ENCODE peak calls at places on chromosomes 13 and 19, in six cellular contexts. D, H, T, F, P and M are unnamed samples.

GRCh38 chr19:17794731-17795494 is at the start of gene B3GNT3:
- DNase-seq in D (peak; percentile 81), H (peak; percentile 34), T (peak; percentile 81), F (no peak), P (peak; percentile 58), M (peak; percentile 79)

GRCh38 chr19:53532362-53532761 is 5.6 kb upstream of the ZNF331 start:
- DNase-seq in D (no peak), H (no peak), T (no peak), F (no peak), P (no peak), M (no peak)

GRCh38 chr13:25114220-25114619 is 18.3 kb downstream of the PABPC3 start:
- DNase-seq in D (no peak), H (peak; percentile 37), T (peak; percentile 87), F (peak; percentile 70), P (peak; percentile 82), M (no peak)

GRCh38 chr19:50377051-50377441 is 789 bp downstream of the NR1H2 start:
- DNase-seq in D (no peak), H (no peak), T (peak; percentile 83), F (peak; percentile 63), P (no peak), M (no peak)

GRCh38 chr13:93505104-93505952 is 278.7 kb downstream of the GPC6 start:
- DNase-seq in D (no peak), H (no peak), T (no peak), F (no peak), P (peak; percentile 73), M (no peak)

GRCh38 chr19:18896421-18896841 is 473 bp upstream of the CERS1 start:
- DNase-seq in D (peak; percentile 81), H (no peak), T (peak; percentile 69), F (no peak), P (no peak), M (no peak)

GRCh38 chr13:49622174-49622946 is 5.9 kb upstream of the ARL11 start:
- DNase-seq in D (no peak), H (no peak), T (no peak), F (no peak), P (peak; percentile 57), M (no peak)

GRCh38 chr19:10368101-10368803 is 12.1 kb downstream of the TYK2 start:
- DNase-seq in D (no peak), H (no peak), T (peak; percentile 45), F (no peak), P (no peak), M (no peak)

GRCh38 chr13:86080340-86080995 is 281.2 kb upstream of the SLITRK6 start:
- DNase-seq in D (no peak), H (no peak), T (no peak), F (no peak), P (no peak), M (no peak)

GRCh38 chr13:112204881-112205327 is 138.0 kb downstream of the SOX1 start:
- DNase-seq in D (no peak), H (peak; percentile 32), T (peak; percentile 69), F (no peak), P (no peak), M (no peak)

GRCh38 chr19:31304877-31305312 is 44.3 kb downstream of the TSHZ3 start:
- DNase-seq in D (no peak), H (no peak), T (no peak), F (no peak), P (peak; percentile 57), M (no peak)

GRCh38 chr13:64338671-64339070 is 2891.5 kb downstream of the PCDH9 start:
- DNase-seq in D (no peak), H (no peak), T (no peak), F (no peak), P (no peak), M (no peak)

GRCh38 chr19:17184381-17184841 is 30.7 kb upstream of the USE1 start:
- DNase-seq in D (no peak), H (no peak), T (no peak), F (no peak), P (no peak), M (no peak)

GRCh38 chr13:110616103-110617101 is 1.1 kb downstream of the NAXD start:
- DNase-seq in D (no peak), H (no peak), T (peak; percentile 69), F (no peak), P (peak; percentile 38), M (no peak)

GRCh38 chr19:39070888-39071287 is 13.3 kb upstream of the ACP7 start:
- DNase-seq in D (no peak), H (no peak), T (no peak), F (no peak), P (no peak), M (no peak)

GRCh38 chr13:29292045-29292444 is 303.4 kb downstream of the SLC7A1 start:
- DNase-seq in D (no peak), H (no peak), T (no peak), F (no peak), P (no peak), M (no peak)

GRCh38 chr19:39558623-39559117 is 18.7 kb upstream of the EID2 start:
- DNase-seq in D (no peak), H (no peak), T (no peak), F (no peak), P (no peak), M (no peak)

GRCh38 chr13:90891329-90891728 is 456.2 kb upstream of the MIR17HG start:
- DNase-seq in D (no peak), H (no peak), T (no peak), F (no peak), P (no peak), M (no peak)

GRCh38 chr13:48667136-48667535 is 13.4 kb downstream of the CYSLTR2 start:
- DNase-seq in D (no peak), H (no peak), T (no peak), F (no peak), P (no peak), M (no peak)

GRCh38 chr13:31797154-31797775 is 57.9 kb downstream of the RXFP2 start:
- DNase-seq in D (no peak), H (no peak), T (no peak), F (no peak), P (peak; percentile 69), M (no peak)

GRCh38 chr13:73242515-73243015 is 183.8 kb downstream of the KLF5 start:
- DNase-seq in D (no peak), H (no peak), T (no peak), F (no peak), P (no peak), M (no peak)

GRCh38 chr19:18895038-18895827 is 725 bp downstream of the CERS1 start:
- DNase-seq in D (no peak), H (no peak), T (peak; percentile 80), F (no peak), P (peak; percentile 24), M (no peak)

GRCh38 chr13:79937311-79938243 is 403.3 kb downstream of the SPRY2 start:
- DNase-seq in D (no peak), H (no peak), T (no peak), F (no peak), P (no peak), M (no peak)

GRCh38 chr13:45040626-45041025 is 51.3 kb downstream of the GPALPP1 start:
- DNase-seq in D (no peak), H (no peak), T (no peak), F (no peak), P (no peak), M (no peak)

GRCh38 chr13:41012536-41012935 is 6.6 kb downstream of the ELF1 start:
- DNase-seq in D (no peak), H (no peak), T (no peak), F (no peak), P (no peak), M (no peak)

GRCh38 chr13:41008349-41008980 is 10.7 kb downstream of the ELF1 start:
- DNase-seq in D (no peak), H (no peak), T (no peak), F (no peak), P (peak; percentile 74), M (no peak)

GRCh38 chr13:41013834-41014233 is 5.3 kb downstream of the ELF1 start:
- DNase-seq in D (no peak), H (no peak), T (no peak), F (no peak), P (no peak), M (no peak)

GRCh38 chr13:41007359-41008118 is 11.6 kb downstream of the ELF1 start:
- DNase-seq in D (no peak), H (no peak), T (no peak), F (peak; percentile 67), P (no peak), M (no peak)

GRCh38 chr13:41011382-41011956 is 7.6 kb downstream of the ELF1 start:
- DNase-seq in D (no peak), H (no peak), T (no peak), F (no peak), P (no peak), M (no peak)
- H3K4me1 ChIP-seq in D (peaks cover 95% of the 10 kb centered on the region), H (peaks cover 27% of the 10 kb centered on the region), T (peaks cover 3% of the 10 kb centered on the region), F (no peaks in the 10 kb centered on the region), P (no peaks in the 10 kb centered on the region), M (peaks cover 67% of the 10 kb centered on the region)

DNA sequence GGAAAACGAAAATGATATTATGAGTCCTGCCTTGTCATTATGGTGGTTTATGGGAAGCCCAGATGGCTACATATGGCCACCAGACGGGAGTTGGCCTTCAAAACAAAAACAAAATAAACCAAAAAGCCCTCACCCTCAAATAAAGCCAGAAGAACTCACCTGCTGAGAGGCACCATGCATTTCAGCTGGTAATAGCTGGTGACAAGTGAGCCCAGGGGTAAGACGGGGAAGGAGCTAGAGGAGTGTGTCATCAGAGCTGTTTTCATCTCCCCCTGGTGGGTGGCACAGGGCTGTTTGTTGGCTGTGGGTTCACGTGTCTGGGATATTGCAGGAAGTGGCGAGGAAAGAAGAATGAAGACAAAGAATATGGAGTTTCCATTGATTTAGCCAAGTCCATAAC is 152.9 kb downstream of the EFNB2 start:
- DNase-seq in D (no peak), H (no peak), T (no peak), F (no peak), P (no peak), M (no peak)
- TF ChIP-seq CTCF in D (no peak), H (no peak), T (peak; percentile 19), F (no peak), P (no peak), M (no peak)

GRCh38 chr19:45638930-45639729 is at the start of gene EML2:
- DNase-seq in D (peak; percentile 93), H (peak; percentile 55), T (peak; percentile 86), F (peak; percentile 62), P (peak; percentile 40), M (peak; percentile 72)
- H3K4me1 ChIP-seq in D (peaks cover 48% of the 10 kb centered on the region), H (peaks cover 55% of the 10 kb centered on the region), T (peaks cover 8% of the 10 kb centered on the region), F (peaks cover 6% of the 10 kb centered on the region), P (peaks cover 9% of the 10 kb centered on the region), M (peaks cover 51% of the 10 kb centered on the region)

DNA sequence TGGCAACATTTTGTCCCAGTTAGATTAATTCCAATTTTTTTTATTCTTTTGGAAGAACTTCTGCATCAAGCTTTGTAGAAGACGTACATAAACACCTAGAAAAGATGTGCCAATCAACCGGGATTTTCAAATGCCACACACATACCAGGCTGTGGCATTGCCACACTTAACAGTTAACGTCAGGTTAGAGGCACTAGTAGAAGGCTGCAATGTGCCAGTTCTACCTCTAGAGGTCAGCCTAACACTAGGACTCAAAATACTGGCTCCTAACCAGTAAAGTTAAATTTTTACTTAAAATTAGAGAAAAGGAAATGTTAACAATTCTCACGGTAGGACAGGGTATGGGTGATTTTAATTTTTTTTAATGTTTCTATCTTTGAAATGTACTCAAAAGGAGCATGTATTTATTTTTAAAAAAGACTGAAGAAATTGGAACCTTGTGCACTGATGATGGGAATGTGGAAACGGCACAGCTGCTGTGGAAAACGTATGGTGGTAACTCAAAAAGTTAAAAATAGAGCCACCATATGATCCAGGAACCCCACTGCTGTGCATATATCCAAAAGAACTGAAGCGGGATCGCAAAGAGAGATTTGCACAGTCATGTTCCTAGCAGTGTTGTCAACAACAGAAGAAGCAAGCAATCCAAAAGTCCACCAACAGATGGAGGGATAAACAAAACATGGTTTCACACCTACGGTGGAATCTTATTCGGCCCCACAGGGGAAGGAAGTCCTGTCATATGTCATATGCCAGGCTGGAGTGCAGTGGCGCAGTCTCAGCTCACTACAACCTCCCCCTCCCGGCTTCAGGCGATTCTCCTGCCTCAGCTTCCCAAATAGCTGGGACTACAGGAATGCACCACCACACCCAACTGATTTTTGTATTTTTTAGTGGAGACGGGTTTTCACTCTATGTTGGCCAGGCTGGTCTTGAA is 30.3 kb downstream of the CRYL1 start:
- DNase-seq in D (no peak), H (no peak), T (peak; percentile 68), F (no peak), P (peak; percentile 78), M (no peak)
- TF ChIP-seq CTCF in D (peak; percentile 98), H (peak; percentile 95), T (no peak), F (peak; percentile 95), P (peak; percentile 95), M (peak; percentile 96)